ENCODE peak calls at places on chromosomes 2 and 18, in ten cellular contexts. M is HCT116, T is Panc1, V is GM12878, U is HepG2, O is stomach, Q is GM12892, R is K562, X is spleen, P is suprapubic skin. D is an unnamed sample.

GRCh38 chr2:131641414-131642206 is 113.9 kb downstream of the CCDC74A start:
- DNase-seq in M (no peak), V (no peak), R (peak; percentile 10), O (no peak), U (no peak), X (no peak), Q (no peak), P (no peak), T (no peak), D (peak; percentile 70)

GRCh38 chr2:45180033-45180746 is 170.9 kb upstream of the SIX2 start:
- DNase-seq in Q (no peak), M (no peak), T (no peak), U (no peak), P (no peak), O (no peak), R (no peak), X (no peak), V (no peak), D (no peak)

GRCh38 chr18:75916641-75916982 is 489.1 kb upstream of the SMIM21 start:
- DNase-seq in V (no peak), X (peak; percentile 64), M (no peak), U (no peak), Q (no peak), T (no peak), R (no peak), O (no peak), P (no peak), D (no peak)

GRCh38 chr2:82740527-82740926 is 1718.6 kb downstream of the SUCLG1 start:
- DNase-seq in V (no peak), O (no peak), Q (no peak), X (no peak), M (no peak), T (no peak), R (no peak), P (no peak), U (no peak), D (no peak)

GRCh38 chr18:39772155-39772919 is 2182.7 kb upstream of the PIK3C3 start:
- DNase-seq in U (peak; percentile 30), O (no peak), P (no peak), Q (no peak), X (no peak), M (no peak), R (no peak), V (no peak), T (no peak), D (no peak)

GRCh38 chr2:134193006-134193405 is 60.9 kb upstream of the MGAT5 start:
- DNase-seq in X (no peak), O (no peak), T (no peak), V (no peak), M (no peak), R (no peak), Q (no peak), U (no peak), P (no peak), D (no peak)

GRCh38 chr2:72137498-72138010 is 10.1 kb downstream of the CYP26B1 start:
- DNase-seq in O (peak; percentile 64), X (peak; percentile 90), M (no peak), R (peak; percentile 89), V (no peak), U (peak; percentile 58), T (no peak), P (peak; percentile 78), Q (peak; percentile 87), D (no peak)

GRCh38 chr18:12422936-12423335 is 15.2 kb downstream of the PRELID3A start:
- DNase-seq in P (no peak), M (no peak), X (no peak), T (no peak), U (peak; percentile 35), R (no peak), Q (no peak), O (no peak), V (no peak), D (peak; percentile 31)

GRCh38 chr2:138752231-138752956 is 27.8 kb downstream of the NXPH2 start:
- DNase-seq in T (peak; percentile 10), U (no peak), Q (no peak), M (peak; percentile 35), V (no peak), P (no peak), R (no peak), O (no peak), X (no peak), D (no peak)

GRCh38 chr18:51151185-51151567 is 46.3 kb downstream of the MEX3C start:
- DNase-seq in Q (no peak), X (no peak), R (no peak), V (no peak), T (no peak), M (no peak), P (no peak), U (no peak), O (no peak), D (no peak)

GRCh38 chr18:21117385-21118135 is 5.9 kb upstream of the ROCK1 start:
- DNase-seq in V (no peak), R (no peak), M (no peak), X (no peak), P (no peak), O (no peak), Q (no peak), T (no peak), U (no peak), D (peak; percentile 77)

GRCh38 chr2:11559786-11560155 is 25.9 kb downstream of the GREB1 start:
- DNase-seq in R (no peak), P (peak; percentile 61), U (no peak), O (no peak), X (peak; percentile 22), V (no peak), M (no peak), Q (no peak), T (no peak), D (no peak)

GRCh38 chr2:102273619-102274211 is 37.6 kb upstream of the IL1RL1 start:
- DNase-seq in Q (no peak), X (no peak), R (no peak), T (no peak), P (no peak), U (no peak), M (no peak), O (no peak), V (no peak), D (peak; percentile 61)

GRCh38 chr2:128260239-128261138 is 58.2 kb downstream of the HS6ST1 start:
- DNase-seq in U (peak; percentile 86), T (no peak), R (no peak), O (peak; percentile 59), M (peak; percentile 4), X (no peak), V (no peak), Q (no peak), P (peak; percentile 84), D (no peak)

GRCh38 chr2:95301186-95301585 is 4.0 kb downstream of the KCNIP3 start:
- DNase-seq in T (no peak), X (no peak), P (no peak), Q (no peak), V (no peak), O (no peak), U (no peak), M (no peak), R (no peak), D (no peak)

GRCh38 chr2:163775304-163775703 is 39.5 kb upstream of the FIGN start:
- DNase-seq in U (no peak), M (no peak), P (no peak), X (no peak), O (no peak), V (no peak), T (no peak), Q (no peak), R (no peak), D (no peak)

GRCh38 chr2:3637692-3638455 is 20.1 kb upstream of the ALLC start:
- DNase-seq in U (no peak), P (peak; percentile 74), O (peak; percentile 24), X (peak; percentile 72), Q (no peak), T (no peak), R (no peak), M (no peak), V (no peak), D (no peak)

GRCh38 chr2:134142341-134142738 is 111.5 kb upstream of the MGAT5 start:
- DNase-seq in T (no peak), M (no peak), P (no peak), Q (no peak), U (no peak), O (no peak), R (no peak), X (no peak), V (no peak), D (no peak)

GRCh38 chr2:51003345-51004192 is 28.4 kb downstream of the NRXN1 start:
- DNase-seq in T (no peak), R (no peak), V (no peak), U (no peak), X (no peak), P (no peak), M (no peak), Q (no peak), O (no peak), D (no peak)

GRCh38 chr2:226652388-226652787 is 147.2 kb downstream of the IRS1 start:
- DNase-seq in O (no peak), U (no peak), T (peak; percentile 54), R (no peak), V (no peak), X (no peak), M (peak; percentile 98), Q (no peak), P (no peak), D (peak; percentile 35)
- TF ChIP-seq POLR2AphosphoS5 in O (no peak), U (no peak), T (no peak), R (no peak), V (no peak), X (no peak), M (peak; percentile 61), Q (no peak), P (no peak), D (no peak)

GRCh38 chr18:43863180-43863579 is 585.9 kb upstream of the SYT4 start:
- DNase-seq in O (no peak), X (no peak), T (no peak), V (no peak), Q (no peak), U (no peak), P (no peak), R (no peak), M (no peak), D (no peak)
- TF ChIP-seq POLR2AphosphoS5 in O (no peak), X (no peak), T (no peak), V (no peak), Q (no peak), U (no peak), P (peak; percentile 86), R (no peak), M (no peak), D (no peak)

DNA sequence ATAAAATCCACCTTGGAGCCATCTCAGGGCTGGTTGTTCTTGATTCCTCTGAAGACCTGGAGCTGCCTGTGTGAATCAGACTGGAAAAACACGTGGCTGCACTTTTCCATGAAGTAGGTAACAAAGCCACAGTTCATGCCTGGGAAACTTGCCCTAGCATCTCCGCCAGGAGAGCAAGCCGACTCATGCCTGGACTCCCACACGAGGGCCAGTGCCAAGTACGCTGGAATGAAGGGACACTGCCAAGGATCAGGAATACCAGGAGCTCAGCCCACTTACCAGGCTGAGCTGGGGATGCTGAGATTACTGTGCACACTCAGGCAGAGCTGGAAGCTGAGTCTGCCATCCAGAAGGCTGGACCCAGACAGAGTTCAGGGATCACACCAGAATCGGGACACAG is 10.9 kb upstream of the FHL2 start:
- DNase-seq in Q (no peak), M (peak; percentile 48), X (no peak), V (no peak), P (no peak), U (no peak), T (no peak), R (no peak), O (peak; percentile 83), D (no peak)
- TF ChIP-seq POLR2AphosphoS5 in Q (no peak), M (peak; percentile 33), X (no peak), V (no peak), P (peak; percentile 46), U (no peak), T (peak; percentile 58), R (no peak), O (peak; percentile 79), D (no peak)

GRCh38 chr2:84302513-84303412 is 156.3 kb downstream of the SUCLG1 start:
- DNase-seq in P (no peak), O (peak; percentile 34), V (peak; percentile 16), R (peak; percentile 80), Q (peak; percentile 35), M (peak; percentile 47), T (peak; percentile 61), X (no peak), U (peak; percentile 83), D (peak; percentile 52)
- TF ChIP-seq POLR2AphosphoS5 in P (no peak), O (no peak), V (no peak), R (no peak), Q (no peak), M (no peak), T (no peak), X (no peak), U (no peak), D (no peak)

D was measured in HL-60.